ENCODE peak calls at places on chromosomes 3 and 15, in five cellular contexts. One of them, this sample, is unnamed.

GRCh38 chr15:80898040-80898439 is 91.6 kb downstream of the MESD start:
- DNase-seq in GM12865: no peak
- DNase-seq in tibial artery: no peak
- DNase-seq in CD14-positive monocyte: no peak
- DNase-seq in cardiac muscle cell: no peak
- DNase-seq in this sample: no peak

GRCh38 chr15:40942337-40942854 is 10.9 kb upstream of the CHAC1 start:
- DNase-seq in GM12865: no peak
- DNase-seq in tibial artery: no peak
- DNase-seq in CD14-positive monocyte: no peak
- DNase-seq in cardiac muscle cell: no peak
- DNase-seq in this sample: no peak

GRCh38 chr15:69285834-69286233 is 12.9 kb upstream of the PAQR5 start:
- DNase-seq in GM12865: no peak
- DNase-seq in tibial artery: no peak
- DNase-seq in CD14-positive monocyte: no peak
- DNase-seq in cardiac muscle cell: no peak
- DNase-seq in this sample: no peak

GRCh38 chr3:64157150-64158035 is 67.9 kb downstream of the PRICKLE2 start:
- DNase-seq in GM12865: no peak
- DNase-seq in tibial artery: no peak
- DNase-seq in CD14-positive monocyte: no peak
- DNase-seq in cardiac muscle cell: no peak
- DNase-seq in this sample: no peak

GRCh38 chr15:56698268-56698667 is 35.0 kb downstream of the ZNF280D start:
- DNase-seq in GM12865: no peak
- DNase-seq in tibial artery: no peak
- DNase-seq in CD14-positive monocyte: no peak
- DNase-seq in cardiac muscle cell: no peak
- DNase-seq in this sample: no peak

GRCh38 chr3:140092883-140093536 is 158.0 kb downstream of the CLSTN2 start:
- DNase-seq in GM12865: peak
- DNase-seq in tibial artery: no peak
- DNase-seq in CD14-positive monocyte: no peak
- DNase-seq in cardiac muscle cell: no peak
- DNase-seq in this sample: no peak

GRCh38 chr3:180563411-180563810 is 38.6 kb upstream of the TTC14 start:
- DNase-seq in GM12865: no peak
- DNase-seq in tibial artery: no peak
- DNase-seq in CD14-positive monocyte: no peak
- DNase-seq in cardiac muscle cell: no peak
- DNase-seq in this sample: no peak

GRCh38 chr3:33426630-33427341 is 13.4 kb downstream of the UBP1 start:
- DNase-seq in GM12865: no peak
- DNase-seq in tibial artery: no peak
- DNase-seq in CD14-positive monocyte: no peak
- DNase-seq in cardiac muscle cell: no peak
- DNase-seq in this sample: no peak

GRCh38 chr3:6608843-6609242 is 252.1 kb upstream of the GRM7 start:
- DNase-seq in GM12865: no peak
- DNase-seq in tibial artery: no peak
- DNase-seq in CD14-positive monocyte: no peak
- DNase-seq in cardiac muscle cell: no peak
- DNase-seq in this sample: no peak

GRCh38 chr3:172856766-172857742 is 106.5 kb downstream of the ECT2 start:
- DNase-seq in GM12865: no peak
- DNase-seq in tibial artery: no peak
- DNase-seq in CD14-positive monocyte: no peak
- DNase-seq in cardiac muscle cell: peak
- DNase-seq in this sample: no peak

GRCh38 chr15:40048155-40048792 is 9.3 kb upstream of the SRP14 start:
- DNase-seq in GM12865: peak
- DNase-seq in tibial artery: no peak
- DNase-seq in CD14-positive monocyte: no peak
- DNase-seq in cardiac muscle cell: no peak
- DNase-seq in this sample: peak

GRCh38 chr3:23810342-23811116 is 4.8 kb downstream of the UBE2E1 start:
- DNase-seq in GM12865: peak
- DNase-seq in tibial artery: peak
- DNase-seq in CD14-positive monocyte: no peak
- DNase-seq in cardiac muscle cell: peak
- DNase-seq in this sample: peak

GRCh38 chr3:125280966-125281365 is 68.4 kb upstream of the SLC12A8 start:
- DNase-seq in GM12865: no peak
- DNase-seq in tibial artery: no peak
- DNase-seq in CD14-positive monocyte: no peak
- DNase-seq in cardiac muscle cell: no peak
- DNase-seq in this sample: no peak

GRCh38 chr3:69120879-69121464 is 1.4 kb downstream of the LMOD3 start:
- DNase-seq in GM12865: peak
- DNase-seq in tibial artery: peak
- DNase-seq in CD14-positive monocyte: peak
- DNase-seq in cardiac muscle cell: peak
- DNase-seq in this sample: peak

GRCh38 chr3:130539005-130539404 is 22.0 kb downstream of the COL6A6 start:
- DNase-seq in GM12865: peak
- DNase-seq in tibial artery: no peak
- DNase-seq in CD14-positive monocyte: no peak
- DNase-seq in cardiac muscle cell: peak
- DNase-seq in this sample: peak

GRCh38 chr3:172260381-172260780 is 187.9 kb downstream of the GHSR start:
- DNase-seq in GM12865: no peak
- DNase-seq in tibial artery: no peak
- DNase-seq in CD14-positive monocyte: no peak
- DNase-seq in cardiac muscle cell: no peak
- DNase-seq in this sample: no peak

GRCh38 chr3:109685084-109686079 is 348.0 kb upstream of the DPPA4 start:
- DNase-seq in GM12865: no peak
- DNase-seq in tibial artery: peak
- DNase-seq in CD14-positive monocyte: no peak
- DNase-seq in cardiac muscle cell: no peak
- DNase-seq in this sample: no peak

GRCh38 chr15:37028609-37029287 is 71.6 kb downstream of the MEIS2 start:
- DNase-seq in GM12865: no peak
- DNase-seq in tibial artery: no peak
- DNase-seq in CD14-positive monocyte: no peak
- DNase-seq in cardiac muscle cell: no peak
- DNase-seq in this sample: no peak

GRCh38 chr3:52240059-52240885 is 1.3 kb upstream of the TWF2 start:
- DNase-seq in GM12865: peak
- DNase-seq in tibial artery: peak
- DNase-seq in CD14-positive monocyte: peak
- DNase-seq in cardiac muscle cell: no peak
- DNase-seq in this sample: peak
- TF ChIP-seq CTCF in GM12865: no peak
- TF ChIP-seq CTCF in tibial artery: no peak
- TF ChIP-seq CTCF in CD14-positive monocyte: no peak
- TF ChIP-seq CTCF in cardiac muscle cell: peak
- TF ChIP-seq CTCF in this sample: no peak

DNA sequence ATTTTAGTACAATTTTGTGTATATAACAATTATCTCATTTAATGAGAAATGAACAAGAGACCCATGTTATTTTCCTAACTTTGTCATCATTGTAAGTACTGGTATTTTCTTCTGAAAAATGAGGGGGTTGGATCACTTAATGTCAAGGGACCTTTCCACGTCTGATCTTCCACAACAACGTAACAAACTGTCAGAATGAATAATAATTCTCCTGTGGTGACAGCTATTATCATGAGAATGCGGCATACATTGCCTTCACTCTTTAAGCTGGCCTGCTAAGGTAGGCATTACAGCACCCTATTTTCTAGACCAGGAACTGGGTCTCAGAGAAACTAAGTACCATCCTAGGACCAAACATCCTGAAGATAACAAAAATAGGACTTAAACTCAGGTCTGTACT is 31.5 kb upstream of the MINAR1 start:
- DNase-seq in GM12865: no peak
- DNase-seq in tibial artery: no peak
- DNase-seq in CD14-positive monocyte: no peak
- DNase-seq in cardiac muscle cell: no peak
- DNase-seq in this sample: no peak
- TF ChIP-seq CTCF in GM12865: no peak
- TF ChIP-seq CTCF in tibial artery: no peak
- TF ChIP-seq CTCF in CD14-positive monocyte: no peak
- TF ChIP-seq CTCF in cardiac muscle cell: no peak
- TF ChIP-seq CTCF in this sample: no peak

GRCh38 chr3:122938756-122939425 is 88.7 kb downstream of the SEMA5B start:
- DNase-seq in GM12865: no peak
- DNase-seq in tibial artery: peak
- DNase-seq in CD14-positive monocyte: peak
- DNase-seq in cardiac muscle cell: no peak
- DNase-seq in this sample: no peak
- TF ChIP-seq CTCF in GM12865: no peak
- TF ChIP-seq CTCF in tibial artery: no peak
- TF ChIP-seq CTCF in CD14-positive monocyte: no peak
- TF ChIP-seq CTCF in cardiac muscle cell: no peak
- TF ChIP-seq CTCF in this sample: no peak

GRCh38 chr15:90859234-90860131 is 8.9 kb upstream of the FURIN start:
- DNase-seq in GM12865: no peak
- DNase-seq in tibial artery: no peak
- DNase-seq in CD14-positive monocyte: no peak
- DNase-seq in cardiac muscle cell: peak
- DNase-seq in this sample: peak
- TF ChIP-seq CTCF in GM12865: no peak
- TF ChIP-seq CTCF in tibial artery: no peak
- TF ChIP-seq CTCF in CD14-positive monocyte: no peak
- TF ChIP-seq CTCF in cardiac muscle cell: no peak
- TF ChIP-seq CTCF in this sample: no peak

GRCh38 chr3:194246709-194247349 is 104.3 kb downstream of the CPN2 start:
- DNase-seq in GM12865: no peak
- DNase-seq in tibial artery: no peak
- DNase-seq in CD14-positive monocyte: no peak
- DNase-seq in cardiac muscle cell: no peak
- DNase-seq in this sample: no peak
- TF ChIP-seq CTCF in GM12865: no peak
- TF ChIP-seq CTCF in tibial artery: no peak
- TF ChIP-seq CTCF in CD14-positive monocyte: no peak
- TF ChIP-seq CTCF in cardiac muscle cell: no peak
- TF ChIP-seq CTCF in this sample: no peak

GRCh38 chr15:45372032-45372995 is 6.0 kb downstream of the GATM start:
- DNase-seq in GM12865: no peak
- DNase-seq in tibial artery: no peak
- DNase-seq in CD14-positive monocyte: no peak
- DNase-seq in cardiac muscle cell: no peak
- DNase-seq in this sample: no peak
- TF ChIP-seq CTCF in GM12865: no peak
- TF ChIP-seq CTCF in tibial artery: no peak
- TF ChIP-seq CTCF in CD14-positive monocyte: no peak
- TF ChIP-seq CTCF in cardiac muscle cell: no peak
- TF ChIP-seq CTCF in this sample: no peak

GRCh38 chr3:156443079-156443478 is 111.8 kb downstream of the SSR3 start:
- DNase-seq in GM12865: no peak
- DNase-seq in tibial artery: no peak
- DNase-seq in CD14-positive monocyte: no peak
- DNase-seq in cardiac muscle cell: no peak
- DNase-seq in this sample: no peak

GRCh38 chr3:156449712-156450574 is 105.0 kb downstream of the SSR3 start:
- DNase-seq in GM12865: peak
- DNase-seq in tibial artery: no peak
- DNase-seq in CD14-positive monocyte: no peak
- DNase-seq in cardiac muscle cell: peak
- DNase-seq in this sample: peak

GRCh38 chr3:156445117-156445968 is 109.6 kb downstream of the SSR3 start:
- DNase-seq in GM12865: peak
- DNase-seq in tibial artery: no peak
- DNase-seq in CD14-positive monocyte: no peak
- DNase-seq in cardiac muscle cell: no peak
- DNase-seq in this sample: no peak

DNA sequence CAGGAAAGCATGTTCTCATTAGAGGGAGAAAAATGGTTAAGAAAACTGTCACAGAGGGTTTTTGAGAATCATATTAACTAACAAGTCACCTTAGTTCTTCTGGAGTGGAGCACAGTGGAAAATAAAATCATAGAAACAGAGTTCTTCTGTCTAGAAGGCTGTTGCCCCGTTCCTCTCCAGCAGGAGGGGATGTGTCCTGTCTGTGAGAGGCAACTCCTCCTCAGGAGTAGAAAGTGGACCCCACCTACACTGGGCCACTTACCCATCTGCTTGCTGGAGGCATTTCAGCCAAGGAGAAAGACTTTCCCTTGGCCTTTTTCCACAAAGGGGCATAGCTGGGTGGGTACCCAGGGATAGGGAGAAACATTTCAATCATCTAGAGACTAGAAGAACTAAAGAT is 106.6 kb downstream of the SSR3 start:
- DNase-seq in GM12865: peak
- DNase-seq in tibial artery: no peak
- DNase-seq in CD14-positive monocyte: no peak
- DNase-seq in cardiac muscle cell: peak
- DNase-seq in this sample: peak
- TF ChIP-seq CTCF in GM12865: peak
- TF ChIP-seq CTCF in tibial artery: no peak
- TF ChIP-seq CTCF in CD14-positive monocyte: peak
- TF ChIP-seq CTCF in cardiac muscle cell: peak
- TF ChIP-seq CTCF in this sample: peak

GRCh38 chr3:21170964-21171363 is 580.0 kb downstream of the ZNF385D start:
- DNase-seq in GM12865: peak
- DNase-seq in tibial artery: no peak
- DNase-seq in CD14-positive monocyte: no peak
- DNase-seq in cardiac muscle cell: peak
- DNase-seq in this sample: no peak
- TF ChIP-seq CTCF in GM12865: peak
- TF ChIP-seq CTCF in tibial artery: no peak
- TF ChIP-seq CTCF in CD14-positive monocyte: no peak
- TF ChIP-seq CTCF in cardiac muscle cell: peak
- TF ChIP-seq CTCF in this sample: no peak

GRCh38 chr3:157606392-157607197 is 103.4 kb upstream of the VEPH1 start:
- DNase-seq in GM12865: peak
- DNase-seq in tibial artery: peak
- DNase-seq in CD14-positive monocyte: peak
- DNase-seq in cardiac muscle cell: peak
- DNase-seq in this sample: peak
- TF ChIP-seq CTCF in GM12865: peak
- TF ChIP-seq CTCF in tibial artery: peak
- TF ChIP-seq CTCF in CD14-positive monocyte: peak
- TF ChIP-seq CTCF in cardiac muscle cell: peak
- TF ChIP-seq CTCF in this sample: peak

GRCh38 chr15:61857169-61857829 is 202.9 kb downstream of the VPS13C start:
- DNase-seq in GM12865: peak
- DNase-seq in tibial artery: no peak
- DNase-seq in CD14-positive monocyte: no peak
- DNase-seq in cardiac muscle cell: no peak
- DNase-seq in this sample: no peak

GRCh38 chr15:61861962-61862361 is 198.3 kb downstream of the VPS13C start:
- DNase-seq in GM12865: no peak
- DNase-seq in tibial artery: no peak
- DNase-seq in CD14-positive monocyte: no peak
- DNase-seq in cardiac muscle cell: no peak
- DNase-seq in this sample: no peak

GRCh38 chr15:61853195-61853594 is 207.1 kb downstream of the VPS13C start:
- DNase-seq in GM12865: no peak
- DNase-seq in tibial artery: no peak
- DNase-seq in CD14-positive monocyte: no peak
- DNase-seq in cardiac muscle cell: no peak
- DNase-seq in this sample: no peak

GRCh38 chr15:61856295-61856694 is 204.0 kb downstream of the VPS13C start:
- DNase-seq in GM12865: no peak
- DNase-seq in tibial artery: no peak
- DNase-seq in CD14-positive monocyte: no peak
- DNase-seq in cardiac muscle cell: no peak
- DNase-seq in this sample: no peak
- TF ChIP-seq CTCF in GM12865: no peak
- TF ChIP-seq CTCF in tibial artery: no peak
- TF ChIP-seq CTCF in CD14-positive monocyte: no peak
- TF ChIP-seq CTCF in cardiac muscle cell: peak
- TF ChIP-seq CTCF in this sample: no peak